ENCODE peak calls at places on chromosomes 5 and 9, in five cellular contexts. J is endothelial cell, N is AG04450, T is lower lobe of right lung, K is dermis microvascular lymphatic vessel endothelial cell. L is an unnamed sample.

GRCh38 chr5:10685103-10685502 is 75.9 kb downstream of the DAP start:
- DNase-seq in J (no peak), N (no peak), T (no peak), K (no peak), L (peak; percentile 57)

GRCh38 chr9:119349548-119349947 is 19.7 kb downstream of the BRINP1 start:
- DNase-seq in J (peak; percentile 47), N (no peak), T (no peak), K (no peak), L (no peak)

GRCh38 chr5:134649163-134649916 is 755 bp downstream of the SEC24A start:
- DNase-seq in J (no peak), N (no peak), T (peak; percentile 61), K (peak; percentile 50), L (no peak)

GRCh38 chr9:127975376-127976315 is 5.1 kb downstream of the EEIG1 start:
- DNase-seq in J (no peak), N (no peak), T (no peak), K (no peak), L (no peak)

GRCh38 chr9:88017086-88017485 is 42.8 kb upstream of the CDK20 start:
- DNase-seq in J (no peak), N (no peak), T (no peak), K (no peak), L (no peak)

GRCh38 chr9:34989946-34990635 is 546 bp downstream of the DNAJB5 start:
- DNase-seq in J (peak; percentile 74), N (no peak), T (peak; percentile 69), K (peak; percentile 77), L (no peak)

GRCh38 chr5:135245521-135246499 is 153.2 kb downstream of the MACROH2A1 start:
- DNase-seq in J (peak; percentile 1), N (no peak), T (no peak), K (peak; percentile 17), L (no peak)

GRCh38 chr5:137589185-137589584 is 90.1 kb upstream of the SPOCK1 start:
- DNase-seq in J (no peak), N (no peak), T (no peak), K (no peak), L (no peak)

GRCh38 chr5:110807174-110807573 is 68.4 kb downstream of the SLC25A46 start:
- DNase-seq in J (no peak), N (peak; percentile 23), T (no peak), K (no peak), L (no peak)

GRCh38 chr9:132673355-132673754 is 3.1 kb downstream of the GTF3C4 start:
- DNase-seq in J (peak; percentile 17), N (no peak), T (no peak), K (peak; percentile 38), L (peak; percentile 14)

GRCh38 chr9:133998915-133999580 is 6.9 kb upstream of the VAV2 start:
- DNase-seq in J (no peak), N (no peak), T (no peak), K (no peak), L (no peak)

GRCh38 chr5:95113489-95113888 is 171.4 kb downstream of the MCTP1 start:
- DNase-seq in J (no peak), N (peak; percentile 4), T (no peak), K (no peak), L (no peak)

GRCh38 chr5:177455661-177456590 is 9.3 kb downstream of the PRR7 start:
- DNase-seq in J (peak; percentile 99), N (peak; percentile 70), T (peak; percentile 95), K (peak; percentile 86), L (peak; percentile 96)

GRCh38 chr5:32339198-32339597 is 26.5 kb upstream of the MTMR12 start:
- DNase-seq in J (no peak), N (no peak), T (no peak), K (peak; percentile 18), L (no peak)

GRCh38 chr5:83306572-83307241 is 164.8 kb upstream of the VCAN start:
- DNase-seq in J (no peak), N (peak; percentile 53), T (peak; percentile 61), K (peak; percentile 32), L (peak; percentile 63)

GRCh38 chr9:110750272-110750671 is 81.7 kb downstream of the MUSK start:
- DNase-seq in J (no peak), N (no peak), T (no peak), K (no peak), L (no peak)

GRCh38 chr5:173163219-173163618 is 18.9 kb downstream of the BNIP1 start:
- DNase-seq in J (no peak), N (no peak), T (no peak), K (no peak), L (no peak)

GRCh38 chr5:149831492-149831891 is 101.4 kb downstream of the PPARGC1B start:
- DNase-seq in J (no peak), N (no peak), T (no peak), K (peak; percentile 48), L (peak; percentile 81)

GRCh38 chr5:80411589-80412219 is 3.8 kb downstream of the ZFYVE16 start:
- DNase-seq in J (no peak), N (no peak), T (no peak), K (no peak), L (no peak)

GRCh38 chr9:124983698-124984097 is 42.8 kb upstream of the GOLGA1 start:
- DNase-seq in J (no peak), N (no peak), T (no peak), K (no peak), L (no peak)

GRCh38 chr5:99105216-99105615 is 176.4 kb upstream of the CHD1 start:
- DNase-seq in J (no peak), N (no peak), T (no peak), K (peak; percentile 38), L (no peak)

GRCh38 chr9:93974151-93974550 is 19.0 kb upstream of the BARX1 start:
- DNase-seq in J (no peak), N (no peak), T (no peak), K (no peak), L (no peak)

GRCh38 chr5:170832241-170832640 is 29.6 kb upstream of the RANBP17 start:
- DNase-seq in J (no peak), N (no peak), T (no peak), K (no peak), L (no peak)

GRCh38 chr5:129962506-129962905 is 58.2 kb downstream of the CHSY3 start:
- DNase-seq in J (no peak), N (no peak), T (no peak), K (no peak), L (no peak)

GRCh38 chr5:180209137-180209581 is at the start of gene RASGEF1C:
- DNase-seq in J (peak; percentile 87), N (peak; percentile 3), T (peak; percentile 71), K (peak; percentile 71), L (peak; percentile 92)

GRCh38 chr9:13264788-13265187 is 14.7 kb downstream of the MPDZ start:
- DNase-seq in J (no peak), N (no peak), T (no peak), K (no peak), L (no peak)

GRCh38 chr9:137046094-137046787 is at the start of gene NPDC1:
- DNase-seq in J (peak; percentile 95), N (no peak), T (peak; percentile 85), K (peak; percentile 83), L (peak; percentile 97)

GRCh38 chr5:176730815-176731475 is 79.4 kb upstream of the UNC5A start:
- DNase-seq in J (no peak), N (no peak), T (no peak), K (no peak), L (peak; percentile 46)

L was measured in GM20000.